ENCODE peak calls at places on chromosomes 16 and 17, in eight cellular contexts. B, N, X, F, K, U, Z and Q are unnamed samples.

GRCh38 chr16:66961065-66961744 is at the start of gene CES3:
- DNase-seq in N (peak), B (peak), F (peak), X (peak), K (peak), U (no peak), Z (peak), Q (peak)

GRCh38 chr16:4315185-4316102 is at the start of gene GLIS2:
- DNase-seq in B (no peak), Z (no peak), K (peak), N (peak), F (peak), U (no peak), X (peak), Q (no peak)

GRCh38 chr17:59508999-59509398 is 56.4 kb upstream of the DHX40 start:
- DNase-seq in B (no peak), U (no peak), X (no peak), Z (no peak), N (no peak), K (no peak), F (peak), Q (no peak)

GRCh38 chr17:36773039-36773438 is 164.2 kb upstream of the LHX1 start:
- DNase-seq in B (no peak), U (no peak), K (no peak), Z (no peak), X (no peak), N (no peak), F (no peak), Q (no peak)

GRCh38 chr17:2215616-2216364 is 87.8 kb downstream of the SMG6 start:
- DNase-seq in K (no peak), F (peak), N (no peak), B (no peak), Z (peak), X (no peak), U (peak), Q (peak)

GRCh38 chr16:71894229-71894920 is 956 bp upstream of the IST1 start:
- DNase-seq in N (peak), U (no peak), K (peak), Z (peak), B (no peak), X (no peak), F (peak), Q (peak)

GRCh38 chr16:68823401-68823800 is 19.9 kb upstream of the TANGO6 start:
- DNase-seq in N (peak), K (no peak), X (no peak), F (no peak), Z (no peak), B (no peak), U (no peak), Q (no peak)

GRCh38 chr16:1778200-1779179 is 3.9 kb downstream of the SPSB3 start:
- DNase-seq in X (no peak), U (no peak), K (no peak), Z (no peak), F (no peak), B (no peak), N (no peak), Q (no peak)

GRCh38 chr17:73481672-73482071 is 162.6 kb downstream of the SDK2 start:
- DNase-seq in X (no peak), U (no peak), Z (no peak), N (no peak), K (no peak), F (no peak), B (peak), Q (no peak)

GRCh38 chr16:67415872-67416793 is at the start of gene ZDHHC1:
- DNase-seq in F (peak), B (no peak), X (peak), K (peak), Z (peak), U (peak), N (peak), Q (peak)

GRCh38 chr17:81960130-81960958 is 643 bp downstream of the NOTUM start:
- DNase-seq in N (no peak), Z (no peak), F (no peak), B (no peak), K (no peak), U (no peak), X (no peak), Q (no peak)

GRCh38 chr17:50938821-50939541 is 72.8 kb upstream of the TOB1 start:
- DNase-seq in N (no peak), X (no peak), F (peak), Z (no peak), U (no peak), K (no peak), B (no peak), Q (no peak)

GRCh38 chr17:51650772-51651171 is 390.4 kb downstream of the UTP18 start:
- DNase-seq in F (no peak), N (no peak), Z (no peak), K (no peak), B (no peak), U (no peak), X (no peak), Q (no peak)

GRCh38 chr16:49644143-49644460 is 211.8 kb downstream of the ZNF423 start:
- DNase-seq in K (no peak), N (no peak), Z (no peak), F (no peak), U (no peak), B (no peak), X (no peak), Q (no peak)

GRCh38 chr16:81836279-81837054 is 57.4 kb downstream of the PLCG2 start:
- DNase-seq in X (no peak), N (no peak), K (no peak), U (no peak), B (no peak), F (peak), Z (no peak), Q (no peak)

GRCh38 chr16:50558913-50559312 is 10.7 kb downstream of the NKD1 start:
- DNase-seq in U (no peak), B (no peak), K (no peak), N (no peak), Z (no peak), F (no peak), X (no peak), Q (no peak)

GRCh38 chr16:10168258-10168657 is 14.0 kb downstream of the GRIN2A start:
- DNase-seq in N (peak), X (no peak), K (no peak), Z (no peak), U (no peak), F (no peak), B (no peak), Q (no peak)

GRCh38 chr17:39002991-39003715 is 36.0 kb upstream of the FBXO47 start:
- DNase-seq in B (no peak), K (peak), U (no peak), N (no peak), F (no peak), X (no peak), Z (no peak), Q (peak)

GRCh38 chr17:68290268-68290954 is 516 bp downstream of the SLC16A6 start:
- DNase-seq in K (peak), N (no peak), X (no peak), Z (peak), U (no peak), F (no peak), B (no peak), Q (peak)

GRCh38 chr17:75516619-75517276 is 420 bp downstream of the TSEN54 start:
- DNase-seq in Z (no peak), K (peak), N (peak), U (no peak), B (no peak), X (no peak), F (no peak), Q (no peak)

GRCh38 chr17:44307387-44308186 is 814 bp upstream of the RUNDC3A start:
- DNase-seq in B (peak), Z (no peak), U (no peak), K (peak), X (no peak), N (peak), F (peak), Q (no peak)

GRCh38 chr16:5062790-5063765 is 2.7 kb downstream of the C16orf89 start:
- DNase-seq in Z (no peak), K (peak), F (no peak), N (no peak), U (no peak), B (no peak), X (no peak), Q (no peak)

GRCh38 chr17:73335591-73336503 is 24.0 kb upstream of the CDC42EP4 start:
- DNase-seq in K (no peak), X (no peak), N (no peak), F (no peak), B (no peak), Z (no peak), U (no peak), Q (no peak)

GRCh38 chr17:27206447-27206846 is 87.5 kb upstream of the WSB1 start:
- DNase-seq in B (no peak), K (peak), X (peak), F (no peak), U (no peak), Z (no peak), N (peak), Q (no peak)

GRCh38 chr17:62605588-62605987 is 21.9 kb upstream of the MRC2 start:
- DNase-seq in K (no peak), F (no peak), U (no peak), X (no peak), Z (no peak), N (no peak), B (no peak), Q (no peak)

GRCh38 chr17:76789235-76789788 is 51.4 kb downstream of the MFSD11 start:
- DNase-seq in U (no peak), N (no peak), X (no peak), B (no peak), Z (no peak), K (peak), F (no peak), Q (no peak)

GRCh38 chr16:85420501-85421337 is 192.4 kb upstream of the GSE1 start:
- DNase-seq in K (peak), X (peak), B (no peak), Z (peak), F (no peak), U (peak), N (peak), Q (peak)

GRCh38 chr17:9959377-9959981 is 54.4 kb upstream of the RCVRN start:
- DNase-seq in Z (no peak), B (peak), U (peak), F (no peak), N (peak), K (peak), X (peak), Q (no peak)

GRCh38 chr17:4179071-4179470 is 36.1 kb downstream of the CYB5D2 start:
- DNase-seq in K (no peak), U (no peak), F (no peak), X (no peak), N (no peak), Z (no peak), B (no peak), Q (no peak)

GRCh38 chr17:4433515-4434031 is at the start of gene SPNS3:
- DNase-seq in B (no peak), N (no peak), X (no peak), U (no peak), K (no peak), F (no peak), Z (no peak), Q (peak)